ENCODE peak calls at places on chromosomes 12 and 14, in four cellular contexts. Q is chondrocyte, S is epithelial cell of esophagus, H is Peyer's patch. B is an unnamed sample.

GRCh38 chr14:76500011-76500410 is 124.1 kb downstream of the ESRRB start:
- DNase-seq in H (no peak), S (no peak), Q (no peak), B (peak)

GRCh38 chr14:68476212-68476964 is 316.5 kb downstream of the ZFP36L1 start:
- DNase-seq in S (peak), H (peak), Q (no peak), B (peak)

GRCh38 chr12:88559772-88560171 is 20.5 kb downstream of the KITLG start:
- DNase-seq in Q (no peak), S (peak), H (no peak), B (no peak)

GRCh38 chr14:24307575-24308341 is at the start of gene CIDEB:
- DNase-seq in H (peak), S (peak), Q (no peak), B (peak)

GRCh38 chr14:51849095-51849494 is 11.3 kb upstream of the GNG2 start:
- DNase-seq in H (no peak), Q (no peak), S (peak), B (no peak)

GRCh38 chr12:88471641-88472040 is 108.6 kb downstream of the KITLG start:
- DNase-seq in H (no peak), Q (no peak), S (peak), B (no peak)

GRCh38 chr14:90388437-90388836 is 8.4 kb upstream of the CALM1 start:
- DNase-seq in S (peak), Q (no peak), H (no peak), B (peak)

GRCh38 chr12:93447555-93448265 is 6.0 kb upstream of the UBE2N start:
- DNase-seq in H (no peak), S (no peak), Q (no peak), B (no peak)

GRCh38 chr14:76917759-76918175 is 91.6 kb downstream of the LRRC74A start:
- DNase-seq in Q (no peak), S (no peak), H (no peak), B (no peak)

GRCh38 chr14:51609251-51609986 is 42.3 kb upstream of the FRMD6 start:
- DNase-seq in Q (no peak), S (no peak), H (no peak), B (no peak)

GRCh38 chr14:63204407-63205280 is at the start of gene RHOJ:
- DNase-seq in S (no peak), Q (peak), H (no peak), B (no peak)

GRCh38 chr14:102500190-102500661 is 9.3 kb downstream of the ANKRD9 start:
- DNase-seq in Q (peak), H (no peak), S (peak), B (peak)

GRCh38 chr12:78970041-78970440 is 105.5 kb downstream of the SYT1 start:
- DNase-seq in Q (no peak), S (peak), H (no peak), B (no peak)

GRCh38 chr12:94616217-94616729 is 34.1 kb downstream of the TMCC3 start:
- DNase-seq in S (peak), Q (no peak), H (no peak), B (no peak)

GRCh38 chr12:67921286-67921685 is 68.0 kb upstream of the IFNG-AS1 start:
- DNase-seq in S (peak), H (no peak), Q (no peak), B (no peak)

GRCh38 chr12:69225251-69225910 is 14.0 kb upstream of the CPSF6 start:
- DNase-seq in H (no peak), Q (no peak), S (no peak), B (no peak)

GRCh38 chr12:94244165-94245133 is 96.1 kb downstream of the PLXNC1 start:
- DNase-seq in S (no peak), Q (no peak), H (peak), B (peak)

GRCh38 chr14:73787760-73788508 is 63.7 kb upstream of the PTGR2 start:
- DNase-seq in H (no peak), S (peak), Q (no peak), B (no peak)

GRCh38 chr14:87170179-87170578 is 822.8 kb downstream of the GALC start:
- DNase-seq in H (no peak), Q (no peak), S (no peak), B (no peak)

GRCh38 chr12:27163048-27163715 is 80.8 kb upstream of the C12orf71 start:
- DNase-seq in S (peak), H (no peak), Q (no peak), B (no peak)

GRCh38 chr12:89497005-89497404 is 27.6 kb downstream of the GALNT4 start:
- DNase-seq in H (no peak), S (no peak), Q (no peak), B (no peak)

GRCh38 chr14:23351681-23352505 is 794 bp downstream of the SLC22A17 start:
- DNase-seq in Q (no peak), H (no peak), S (no peak), B (no peak)

GRCh38 chr12:121095544-121096198 is 37.0 kb upstream of the P2RX7 start:
- DNase-seq in H (peak), Q (no peak), S (peak), B (peak)
- TF ChIP-seq CTCF in H (peak), Q (peak), S (peak), B (peak)

DNA sequence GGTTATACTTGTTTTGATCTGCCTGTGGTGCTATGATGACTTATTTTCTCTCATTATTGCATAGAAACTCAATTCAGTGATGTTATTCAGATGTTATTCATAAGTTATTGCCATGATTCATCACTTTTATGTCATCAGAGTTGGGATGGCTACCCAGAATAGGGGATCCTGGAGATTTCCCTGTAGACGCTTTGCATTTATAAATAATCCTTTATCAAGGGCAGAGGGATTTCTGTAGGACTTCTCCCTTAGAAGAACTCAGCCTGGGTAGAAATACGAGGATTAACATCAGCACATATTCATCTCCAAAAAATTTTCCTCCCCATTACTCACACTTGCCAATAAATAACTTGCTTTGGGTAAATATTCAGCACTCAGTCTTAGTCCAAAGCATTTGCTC is 4.9 kb downstream of the GPRC5A start:
- DNase-seq in H (no peak), Q (no peak), S (peak), B (no peak)
- TF ChIP-seq CTCF in H (no peak), Q (no peak), S (no peak), B (no peak)

DNA sequence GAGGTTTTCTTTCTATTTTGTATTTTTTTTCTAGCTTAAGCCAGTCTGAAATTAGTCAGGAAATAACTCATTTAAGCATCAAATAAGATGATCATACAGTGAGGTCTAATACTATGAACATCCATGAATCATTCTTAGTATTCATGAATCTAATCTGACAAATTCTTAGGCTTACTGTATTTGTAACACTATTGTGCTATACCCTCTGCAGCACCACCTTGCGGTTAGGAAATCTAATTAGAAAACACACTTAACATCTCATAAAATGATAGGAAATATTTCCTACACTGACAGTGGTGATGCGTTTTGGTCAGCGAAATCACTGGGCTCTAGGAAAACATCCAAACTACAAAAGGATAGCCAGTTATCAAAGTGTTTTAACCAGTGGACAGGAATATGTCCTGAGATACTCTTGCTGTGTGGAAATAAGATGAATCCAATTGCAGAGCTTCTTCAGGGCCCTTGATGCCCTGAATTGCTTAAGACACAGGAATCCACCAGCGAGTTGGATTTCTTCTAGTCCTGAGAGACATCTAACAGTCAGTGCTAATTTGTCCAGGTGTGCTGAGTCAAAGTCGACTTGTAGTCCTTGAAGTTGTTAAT is 109.3 kb upstream of the MYF6 start:
- DNase-seq in S (peak), H (no peak), Q (no peak), B (no peak)
- TF ChIP-seq CTCF in S (peak), H (no peak), Q (peak), B (no peak)

GRCh38 chr12:59595557-59596231 is at the start of gene SLC16A7:
- DNase-seq in Q (peak), H (peak), S (peak), B (peak)
- TF ChIP-seq CTCF in Q (peak), H (no peak), S (no peak), B (no peak)

DNA sequence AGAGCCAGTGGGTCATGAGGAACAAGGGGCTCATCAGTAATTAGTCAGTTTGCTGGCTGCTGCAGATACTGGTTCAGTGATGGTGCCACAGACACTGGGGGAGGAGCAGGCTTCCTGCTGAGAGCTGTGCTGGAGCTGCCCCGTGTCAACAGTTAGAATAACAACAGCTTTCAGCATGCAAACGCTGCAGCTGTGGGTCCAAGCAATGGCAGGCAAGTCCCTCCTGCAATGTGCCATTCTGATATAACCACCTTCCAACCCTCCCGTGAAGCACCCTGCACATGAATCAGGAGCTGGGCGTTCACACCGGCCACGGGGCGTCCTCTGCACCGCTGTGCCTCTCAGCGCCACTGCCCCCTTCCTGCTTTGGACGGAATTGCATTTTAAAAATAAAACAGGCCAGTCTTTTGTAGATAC is 258.4 kb upstream of the SFSWAP start:
- DNase-seq in Q (no peak), S (no peak), H (no peak), B (no peak)
- TF ChIP-seq CTCF in Q (peak), S (no peak), H (no peak), B (peak)

GRCh38 chr12:12333980-12334709 is 15.9 kb downstream of the MANSC1 start:
- DNase-seq in S (peak), H (peak), Q (no peak), B (no peak)
- TF ChIP-seq CTCF in S (peak), H (peak), Q (peak), B (peak)

GRCh38 chr12:102169922-102170698 is 27.5 kb downstream of the PMCH start:
- DNase-seq in S (peak), H (no peak), Q (no peak), B (no peak)
- TF ChIP-seq CTCF in S (peak), H (peak), Q (peak), B (peak)

DNA sequence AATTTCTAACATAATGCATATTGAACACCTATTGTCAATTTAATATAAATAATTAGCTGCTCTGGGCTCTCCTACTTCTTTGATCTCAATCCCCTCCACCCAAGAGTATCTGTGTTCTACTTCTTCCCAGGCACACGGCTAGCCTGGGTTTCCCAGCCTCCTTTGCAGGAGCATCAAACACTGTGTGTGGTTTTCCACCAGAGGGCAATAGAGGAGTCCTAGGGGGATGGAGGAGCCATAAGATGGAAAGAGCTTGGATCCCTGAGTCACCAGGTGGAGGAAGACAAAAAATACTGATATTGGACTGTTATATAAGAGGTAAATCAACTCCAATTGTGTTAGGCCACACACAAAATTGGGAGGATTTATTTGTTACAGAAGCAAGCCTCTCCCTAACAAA is 333.7 kb downstream of the GLT1D1 start:
- DNase-seq in Q (no peak), H (no peak), S (no peak), B (no peak)
- TF ChIP-seq CTCF in Q (peak), H (no peak), S (no peak), B (no peak)

GRCh38 chr12:64142784-64143183 is 79.3 kb downstream of the KICS2 start:
- DNase-seq in Q (no peak), S (no peak), H (no peak), B (no peak)

GRCh38 chr12:64142382-64142781 is 79.7 kb downstream of the KICS2 start:
- DNase-seq in H (no peak), S (no peak), Q (no peak), B (no peak)

GRCh38 chr12:64147860-64148259 is 74.2 kb downstream of the KICS2 start:
- DNase-seq in H (no peak), S (no peak), Q (no peak), B (no peak)

GRCh38 chr12:64147011-64147671 is 75.0 kb downstream of the KICS2 start:
- DNase-seq in H (no peak), Q (no peak), S (no peak), B (no peak)

GRCh38 chr12:64145226-64145625 is 76.9 kb downstream of the KICS2 start:
- DNase-seq in S (no peak), Q (no peak), H (no peak), B (no peak)
- TF ChIP-seq CTCF in S (no peak), Q (no peak), H (no peak), B (no peak)

B was measured in CD14-positive monocyte.